ENCODE peak calls at places on chromosomes 16 and 17, in nine cellular contexts. U, X, E, D, C, K, M, L and O are unnamed samples.

GRCh38 chr16:1076801-1077576 is 4.4 kb downstream of the SSTR5 start:
- DNase-seq in U (no peak), X (no peak), E (no peak), D (no peak), C (no peak), K (no peak), M (no peak), L (no peak), O (no peak)

GRCh38 chr17:45149669-45150603 is 1.7 kb downstream of the HEXIM1 start:
- DNase-seq in U (peak; percentile 95), X (peak; percentile 72), E (peak; percentile 51), D (peak; percentile 76), C (peak; percentile 84), K (peak; percentile 65), M (peak; percentile 90), L (peak; percentile 78), O (no peak)

GRCh38 chr17:42459983-42460300 is 1.3 kb downstream of the ATP6V0A1 start:
- DNase-seq in U (no peak), X (peak; percentile 38), E (peak; percentile 62), D (no peak), C (no peak), K (no peak), M (no peak), L (peak; percentile 72), O (no peak)

GRCh38 chr17:6079155-6079554 is 9.0 kb downstream of the WSCD1 start:
- DNase-seq in U (no peak), X (no peak), E (no peak), D (no peak), C (no peak), K (no peak), M (no peak), L (no peak), O (no peak)

GRCh38 chr16:86503830-86504229 is 6.5 kb upstream of the FOXF1 start:
- DNase-seq in U (no peak), X (no peak), E (no peak), D (no peak), C (peak; percentile 48), K (no peak), M (no peak), L (no peak), O (no peak)

GRCh38 chr16:63312343-63312742 is 1276.1 kb upstream of the CDH8 start:
- DNase-seq in U (no peak), X (no peak), E (no peak), D (no peak), C (no peak), K (no peak), M (no peak), L (peak; percentile 3), O (no peak)

GRCh38 chr17:75460295-75460694 is 3.9 kb downstream of the TMEM94 start:
- DNase-seq in U (no peak), X (no peak), E (no peak), D (no peak), C (no peak), K (no peak), M (no peak), L (no peak), O (no peak)

GRCh38 chr17:492015-492399 is 139.4 kb upstream of the RPH3AL start:
- DNase-seq in U (no peak), X (no peak), E (no peak), D (no peak), C (no peak), K (no peak), M (no peak), L (no peak), O (no peak)

GRCh38 chr17:9936075-9936474 is 31.0 kb upstream of the RCVRN start:
- DNase-seq in U (peak; percentile 77), X (no peak), E (no peak), D (no peak), C (no peak), K (no peak), M (no peak), L (no peak), O (no peak)

GRCh38 chr16:86354641-86355040 is 155.7 kb upstream of the FOXF1 start:
- DNase-seq in U (no peak), X (no peak), E (peak; percentile 73), D (no peak), C (no peak), K (no peak), M (no peak), L (no peak), O (no peak)

GRCh38 chr17:76370261-76370993 is 14.0 kb upstream of the SPHK1 start:
- DNase-seq in U (peak; percentile 95), X (peak; percentile 62), E (peak; percentile 98), D (peak; percentile 76), C (peak; percentile 90), K (peak; percentile 47), M (peak; percentile 82), L (no peak), O (peak; percentile 78)

GRCh38 chr17:29613371-29613837 is 9.3 kb downstream of the CORO6 start:
- DNase-seq in U (peak; percentile 99), X (peak; percentile 93), E (peak; percentile 59), D (peak; percentile 92), C (peak; percentile 98), K (peak; percentile 93), M (peak; percentile 98), L (peak; percentile 89), O (no peak)

GRCh38 chr17:28896884-28897768 is at the start of gene FLOT2:
- DNase-seq in U (peak; percentile 94), X (peak; percentile 36), E (peak; percentile 30), D (peak; percentile 70), C (peak; percentile 82), K (peak; percentile 54), M (peak; percentile 78), L (peak; percentile 73), O (peak; percentile 60)

GRCh38 chr16:12271006-12271405 is 294.5 kb downstream of the SNX29 start:
- DNase-seq in U (no peak), X (peak; percentile 39), E (peak; percentile 32), D (no peak), C (no peak), K (no peak), M (no peak), L (peak; percentile 7), O (no peak)

GRCh38 chr16:88368036-88368435 is 14.7 kb upstream of the ZNF469 start:
- DNase-seq in U (no peak), X (no peak), E (no peak), D (no peak), C (peak; percentile 51), K (no peak), M (no peak), L (no peak), O (no peak)

GRCh38 chr17:40176409-40177110 is 710 bp upstream of the RAPGEFL1 start:
- DNase-seq in U (no peak), X (no peak), E (no peak), D (peak; percentile 23), C (no peak), K (peak; percentile 60), M (no peak), L (no peak), O (no peak)
- TF ChIP-seq POLR2A in U (no peak), X (no peak), E (no peak), D (no peak), C (no peak), K (no peak), M (no peak), L (no peak), O (no peak)

DNA sequence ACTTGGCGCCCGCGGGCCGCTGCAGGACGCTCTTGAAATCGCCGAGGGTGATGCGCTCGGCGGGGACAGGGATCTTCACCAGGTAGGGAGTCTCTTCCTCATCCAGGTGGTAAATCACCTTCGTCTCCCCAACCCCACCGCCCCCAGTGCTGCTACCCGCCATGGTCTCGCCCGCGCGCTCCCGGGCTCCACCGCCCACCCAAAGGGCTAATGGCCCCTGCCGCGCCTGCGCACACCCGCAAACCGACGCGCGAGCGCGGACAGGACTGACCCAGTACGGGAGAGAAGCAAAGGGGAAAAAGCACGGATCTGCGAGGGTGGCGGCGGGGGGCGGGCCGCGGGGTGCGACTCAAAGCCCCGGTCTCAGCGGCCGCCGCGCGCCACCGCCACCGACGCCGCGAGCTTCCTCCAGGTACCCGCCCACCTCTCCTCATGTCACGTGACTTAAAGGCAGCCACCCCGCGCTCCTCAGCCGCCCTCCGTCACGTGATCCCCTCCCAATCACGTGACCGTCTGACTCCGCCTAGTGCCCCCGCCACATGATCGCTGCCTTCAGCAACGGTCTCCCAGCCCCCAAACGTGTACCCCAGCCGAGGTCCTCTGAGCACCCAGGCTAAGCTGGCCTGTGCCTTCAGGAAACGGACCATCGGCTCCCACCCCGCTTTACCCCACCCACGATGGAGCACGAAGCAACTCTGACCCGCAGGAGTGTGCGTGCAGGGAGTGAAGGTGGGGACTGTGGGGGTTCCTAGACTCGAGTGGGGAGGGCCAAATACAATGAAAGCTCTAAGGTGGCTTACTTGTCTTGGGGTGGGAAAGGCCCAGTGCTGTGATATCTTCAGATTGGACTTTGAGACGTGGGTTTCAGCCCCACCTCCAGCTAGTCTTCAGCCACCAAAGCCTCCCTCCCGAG is at the start of gene DVL2:
- DNase-seq in U (peak; percentile 100), X (peak; percentile 98), E (peak; percentile 94), D (peak; percentile 97), C (peak; percentile 96), K (peak; percentile 96), M (peak; percentile 98), L (peak; percentile 97), O (peak; percentile 90)
- TF ChIP-seq POLR2A in U (no peak), X (peak; percentile 86), E (no peak), D (no peak), C (peak; percentile 79), K (no peak), M (peak; percentile 90), L (peak; percentile 92), O (peak; percentile 51)

DNA sequence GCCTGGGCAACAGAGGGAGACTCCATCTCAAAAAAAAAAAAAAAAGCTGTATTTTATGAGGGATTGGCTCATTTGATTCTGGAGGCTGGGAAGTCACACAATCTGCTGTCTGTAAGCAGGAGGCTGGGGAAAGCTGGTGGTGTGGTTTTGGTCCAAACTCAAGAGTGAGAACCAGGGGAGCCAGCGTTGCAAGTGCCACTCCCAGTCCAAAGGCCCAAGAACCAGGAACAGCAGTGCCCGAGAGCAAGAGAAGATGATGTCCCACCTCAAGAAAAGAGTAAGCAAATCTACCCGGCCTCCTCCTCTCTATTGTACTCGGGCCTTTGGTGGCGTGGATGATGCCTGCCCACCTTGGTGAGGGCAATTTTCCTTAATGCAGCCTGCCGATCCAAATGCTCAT is 5.7 kb upstream of the NQO1 start:
- DNase-seq in U (no peak), X (no peak), E (no peak), D (no peak), C (no peak), K (no peak), M (no peak), L (no peak), O (no peak)
- TF ChIP-seq POLR2A in U (no peak), X (no peak), E (no peak), D (no peak), C (no peak), K (no peak), M (no peak), L (no peak), O (no peak)

DNA sequence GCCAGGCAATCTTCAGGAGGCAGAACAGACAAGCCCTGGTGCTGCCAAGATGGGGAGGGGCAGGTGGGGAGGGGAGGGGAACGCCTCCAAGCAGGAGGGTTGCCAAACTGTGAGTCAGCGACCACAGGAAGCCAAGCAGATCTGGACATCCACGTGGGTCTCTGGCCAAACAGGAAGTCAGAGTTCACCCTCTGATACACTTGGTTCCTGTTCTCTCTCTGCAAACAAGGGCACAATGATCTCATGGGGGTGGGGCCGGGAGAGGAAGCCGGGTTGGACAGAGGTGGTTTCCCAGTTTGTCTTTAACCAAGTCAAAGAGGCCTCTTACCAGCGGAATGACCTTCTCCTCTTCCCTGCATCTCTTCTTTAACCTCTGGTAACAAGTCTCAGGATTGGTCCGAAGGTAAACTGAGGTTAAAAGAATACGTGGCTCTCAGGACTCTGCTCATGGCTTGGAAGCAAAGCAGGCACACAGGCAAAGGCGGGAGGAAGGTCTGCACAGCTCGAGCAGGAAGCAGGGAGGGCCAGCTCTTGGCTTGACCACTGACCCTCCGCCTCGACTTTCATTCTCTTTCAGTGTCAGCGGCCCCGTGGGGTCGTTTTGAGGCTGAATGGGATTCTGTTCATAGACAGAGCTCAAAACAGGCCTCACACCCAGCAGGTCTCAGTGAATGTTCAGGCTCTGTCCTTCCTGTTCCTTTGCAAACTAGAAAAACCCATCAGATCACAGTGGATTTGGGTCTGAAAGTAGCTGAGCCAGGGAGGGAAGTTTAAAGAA is 32.9 kb downstream of the TK2 start:
- DNase-seq in U (peak; percentile 99), X (peak; percentile 99), E (peak; percentile 99), D (peak; percentile 100), C (peak; percentile 97), K (peak; percentile 97), M (peak; percentile 99), L (peak; percentile 97), O (peak; percentile 82)
- TF ChIP-seq POLR2A in U (no peak), X (no peak), E (no peak), D (no peak), C (peak; percentile 69), K (no peak), M (peak; percentile 65), L (peak; percentile 78), O (no peak)